ENCODE peak calls at places on chromosomes 11 and 22, in four cellular contexts. X is CD8-positive, alpha-beta T cell; S is body of pancreas; I is left ventricle myocardium inferior. O is an unnamed sample.

GRCh38 chr11:44066732-44067131 is 662 bp downstream of the ACCS start:
- DNase-seq in X (no peak), S (peak; percentile 11), I (no peak), O (no peak)

GRCh38 chr11:120532511-120533196 is 21.1 kb downstream of the GRIK4 start:
- DNase-seq in I (no peak), X (no peak), S (no peak), O (no peak)

GRCh38 chr22:19597399-19597735 is 73.2 kb upstream of the CLDN5 start:
- DNase-seq in I (no peak), X (peak; percentile 19), S (no peak), O (no peak)

GRCh38 chr22:30459206-30460052 is 12.4 kb downstream of the SEC14L3 start:
- DNase-seq in X (no peak), I (no peak), S (no peak), O (no peak)

GRCh38 chr11:69931060-69931910 is 112.1 kb upstream of the FGF3 start:
- DNase-seq in I (no peak), S (no peak), X (no peak), O (no peak)

GRCh38 chr11:75577198-75577597 is 15.1 kb downstream of the SERPINH1 start:
- DNase-seq in X (peak; percentile 45), S (peak; percentile 74), I (no peak), O (peak; percentile 59)

GRCh38 chr22:32660292-32660691 is 141.2 kb upstream of the TIMP3 start:
- DNase-seq in X (peak; percentile 34), S (peak; percentile 73), I (peak; percentile 70), O (peak; percentile 76)

GRCh38 chr22:31148953-31149627 is 8.8 kb upstream of the PLA2G3 start:
- DNase-seq in S (peak; percentile 84), I (peak; percentile 66), X (no peak), O (no peak)

GRCh38 chr11:128206476-128206875 is 380.9 kb downstream of the ETS1 start:
- DNase-seq in S (no peak), X (no peak), I (no peak), O (no peak)

GRCh38 chr22:22523494-22523893 is 3.4 kb upstream of the ZNF280A start:
- DNase-seq in X (no peak), I (no peak), S (no peak), O (no peak)

GRCh38 chr11:31680770-31681169 is 130.4 kb downstream of the PAX6 start:
- DNase-seq in I (no peak), X (no peak), S (no peak), O (no peak)

GRCh38 chr11:5992604-5993251 is 5.9 kb upstream of the OR52L1 start:
- DNase-seq in X (no peak), S (no peak), I (no peak), O (no peak)

GRCh38 chr11:76238551-76238950 is 32.2 kb upstream of the WNT11 start:
- DNase-seq in S (no peak), X (no peak), I (no peak), O (no peak)

GRCh38 chr22:49450521-49450920 is 377.2 kb downstream of the BRD1 start:
- DNase-seq in I (no peak), X (no peak), S (no peak), O (no peak)

GRCh38 chr11:45654242-45654641 is 11.2 kb downstream of the CHST1 start:
- DNase-seq in S (no peak), I (no peak), X (no peak), O (no peak)

GRCh38 chr11:122723576-122723975 is 68.1 kb downstream of the UBASH3B start:
- DNase-seq in I (no peak), X (no peak), S (no peak), O (no peak)

GRCh38 chr22:25078591-25078990 is 121.1 kb upstream of the CRYBB3 start:
- DNase-seq in S (no peak), X (no peak), I (no peak), O (no peak)

GRCh38 chr11:44874284-44874683 is 76.4 kb downstream of the TP53I11 start:
- DNase-seq in X (no peak), S (no peak), I (no peak), O (no peak)

GRCh38 chr11:12110714-12111481 is 508 bp downstream of the MICAL2 start:
- DNase-seq in X (no peak), I (peak; percentile 43), S (peak; percentile 45), O (peak; percentile 45)

GRCh38 chr11:27055065-27055682 is 14.6 kb downstream of the BBOX1 start:
- DNase-seq in X (no peak), S (no peak), I (no peak), O (no peak)

DNA sequence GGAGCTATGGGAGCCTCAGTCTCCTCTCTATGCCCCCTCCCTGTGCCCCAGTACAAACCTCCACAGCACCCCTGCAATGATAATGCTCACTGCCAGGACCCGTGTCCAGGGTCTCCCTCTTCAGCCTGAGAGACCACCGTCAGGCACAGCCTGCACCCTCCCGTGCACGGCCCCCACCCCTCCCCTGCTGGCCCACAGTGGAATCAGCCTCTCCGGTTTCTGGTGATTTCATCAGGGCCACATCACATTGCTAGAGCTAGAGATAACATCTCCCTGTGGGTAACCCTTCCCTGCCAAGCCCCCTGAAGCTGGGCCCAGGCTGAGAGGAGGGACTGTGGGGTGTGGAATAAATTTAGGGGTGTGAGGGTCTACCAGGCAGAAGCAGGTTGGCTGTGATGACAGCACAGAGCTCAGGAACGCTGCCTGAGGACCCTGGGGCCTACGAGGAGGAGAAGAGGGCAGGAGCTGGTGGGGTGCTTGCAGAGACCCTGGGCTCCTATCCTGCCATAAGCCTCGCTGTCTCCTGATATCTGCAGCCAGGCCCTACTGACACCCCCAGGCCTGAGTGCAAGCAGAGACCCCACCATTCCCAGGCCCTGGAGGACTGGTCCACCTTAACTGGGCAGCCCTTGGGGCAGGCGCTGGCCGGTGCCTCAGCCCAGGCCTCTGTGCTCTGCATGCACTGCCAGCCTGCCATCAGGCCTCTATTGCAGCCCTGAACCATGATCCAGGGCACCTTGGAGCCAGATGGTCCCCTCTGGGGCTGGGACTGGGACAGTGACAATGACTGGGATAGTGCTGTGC is at the start of gene KLHDC7B:
- DNase-seq in I (no peak), X (peak; percentile 23), S (no peak), O (no peak)
- TF ChIP-seq CTCF in I (no peak), X (no peak), S (no peak), O (no peak)

DNA sequence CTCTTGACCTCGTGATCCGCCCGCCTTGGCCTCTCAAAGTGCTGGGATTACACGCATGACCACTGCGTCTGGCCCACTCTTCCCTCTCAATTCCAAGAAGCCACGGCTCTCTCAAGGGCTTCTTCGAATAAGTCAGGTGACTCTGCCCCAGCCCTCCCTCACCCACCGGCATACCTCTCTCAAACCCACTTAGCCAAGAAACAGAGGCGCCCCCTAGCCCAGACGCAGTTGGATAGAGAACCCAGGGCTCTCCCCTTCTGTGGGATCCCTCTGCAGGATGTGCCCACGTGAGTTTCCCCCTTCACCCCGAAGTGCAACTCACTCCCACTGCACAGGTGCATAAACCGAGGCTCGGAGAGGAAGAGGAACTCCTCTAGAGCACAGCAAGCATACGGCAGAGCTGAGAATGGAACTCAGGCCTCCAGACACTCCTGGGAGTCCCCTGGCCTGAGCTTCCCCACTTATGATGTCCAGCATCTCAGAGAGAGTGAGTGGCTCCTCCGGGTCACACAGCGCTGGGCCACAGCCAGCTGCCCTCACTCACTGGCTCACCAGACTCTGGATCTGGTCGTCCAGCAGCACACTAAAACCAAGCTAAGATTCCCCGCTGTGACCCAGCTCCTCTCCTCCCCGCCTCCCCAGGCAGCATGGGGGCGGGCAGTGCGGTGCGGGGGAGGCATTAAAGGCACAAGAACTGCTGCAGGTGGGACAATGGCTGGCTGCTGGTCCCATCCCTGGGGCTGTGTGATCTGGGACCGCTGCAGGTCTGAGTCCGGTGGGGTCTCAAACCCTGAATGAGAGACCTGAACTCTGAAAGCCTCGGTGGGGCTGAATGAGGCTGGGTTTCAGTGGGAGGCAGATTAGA is 16.8 kb upstream of the RGL4 start:
- DNase-seq in X (no peak), I (no peak), S (no peak), O (no peak)
- TF ChIP-seq CTCF in X (no peak), I (no peak), S (no peak), O (no peak)

GRCh38 chr22:46573781-46574437 is 36.5 kb upstream of the CELSR1 start:
- DNase-seq in X (no peak), I (peak; percentile 13), S (no peak), O (no peak)

GRCh38 chr22:46574438-46574992 is 37.1 kb upstream of the CELSR1 start:
- DNase-seq in S (no peak), I (peak; percentile 6), X (no peak), O (peak; percentile 15)

GRCh38 chr22:46575915-46576555 is 38.6 kb upstream of the CELSR1 start:
- DNase-seq in S (no peak), X (no peak), I (peak; percentile 25), O (no peak)

GRCh38 chr22:46576556-46577351 is 39.3 kb upstream of the CELSR1 start:
- DNase-seq in S (peak; percentile 72), I (peak; percentile 69), X (peak; percentile 57), O (peak; percentile 50)

DNA sequence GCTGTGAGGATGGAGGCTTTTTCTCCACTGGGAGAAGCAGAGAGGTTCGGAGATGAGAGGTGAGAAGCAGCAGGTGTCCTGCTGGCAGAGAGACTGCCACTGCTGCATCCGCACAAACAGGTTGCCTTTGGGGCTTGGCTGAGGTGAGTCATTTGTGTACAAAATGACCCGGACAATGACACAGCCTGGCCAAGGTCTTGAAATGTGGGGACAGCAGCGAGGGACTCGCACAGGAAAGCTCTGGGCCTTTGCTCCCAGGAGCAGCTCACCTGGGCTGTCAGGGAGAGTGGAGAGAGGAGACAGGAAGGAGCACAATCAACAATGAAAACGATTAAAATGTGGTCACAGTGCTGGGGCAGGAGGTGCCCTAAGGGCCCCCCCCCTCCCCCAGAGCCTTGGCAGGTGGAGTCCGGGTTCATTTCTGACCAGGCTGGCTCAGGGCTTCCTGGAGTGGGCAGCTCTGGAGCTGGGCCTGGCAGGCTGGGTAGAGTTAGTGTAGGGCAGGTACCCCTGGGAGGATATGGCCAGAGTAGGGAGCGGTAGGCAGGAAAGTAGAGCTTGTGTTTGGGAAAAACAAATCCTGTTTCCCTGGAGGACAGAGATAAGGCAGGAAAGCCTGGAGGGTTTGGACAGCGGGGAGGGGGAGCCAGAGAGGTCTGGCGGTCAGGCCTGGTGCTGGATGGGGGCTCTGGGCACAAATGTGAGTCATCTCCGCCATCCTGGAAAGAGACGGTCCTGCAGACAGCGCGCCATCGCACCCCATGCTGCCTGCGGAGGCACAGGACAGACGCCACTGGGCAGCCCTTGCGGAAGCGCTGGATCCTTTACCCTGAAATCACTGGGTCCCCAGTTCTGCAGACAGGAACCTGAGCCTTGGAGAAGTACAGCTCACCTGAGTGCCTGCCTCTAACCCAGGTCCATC is 37.8 kb upstream of the CELSR1 start:
- DNase-seq in S (peak; percentile 80), X (no peak), I (peak; percentile 56), O (no peak)
- TF ChIP-seq CTCF in S (peak; percentile 6), X (no peak), I (no peak), O (no peak)

DNA sequence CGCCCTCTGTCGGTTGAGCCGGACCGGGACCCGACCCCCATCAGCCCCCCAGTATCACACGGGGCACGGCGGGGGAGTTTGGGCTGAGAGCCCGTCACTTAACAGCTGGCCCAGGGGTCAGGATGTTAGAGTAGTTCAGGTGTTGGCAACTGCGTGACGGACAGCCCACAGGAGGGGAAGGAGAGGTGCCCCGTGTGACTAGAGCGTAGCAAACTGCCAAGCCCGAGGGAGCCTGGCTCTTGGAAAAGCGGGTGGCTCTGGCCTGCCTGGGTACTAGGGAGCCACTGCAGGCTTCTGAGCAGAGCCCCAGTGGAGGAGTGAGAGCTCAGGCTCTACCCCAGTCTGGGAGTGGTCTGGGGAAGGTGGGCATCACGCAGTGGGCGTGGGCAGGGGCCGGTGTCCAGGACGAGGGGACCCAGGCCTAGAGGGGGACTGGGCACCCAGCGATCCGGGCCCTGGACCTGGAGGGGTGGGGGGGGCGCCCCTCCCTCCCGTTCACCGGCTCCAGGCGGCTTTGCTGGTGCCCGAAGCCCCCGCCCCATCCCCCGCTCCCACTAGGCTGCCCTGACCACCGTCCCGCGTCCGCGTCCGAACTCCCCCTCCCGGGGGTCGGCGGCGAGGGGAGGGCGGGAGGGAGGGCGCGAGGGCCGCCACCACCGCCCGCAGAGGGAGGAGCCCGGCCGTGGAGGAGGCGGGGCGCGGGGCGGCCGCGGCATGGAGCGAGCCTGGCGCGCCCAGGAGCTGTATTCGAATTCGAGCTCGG is 24.4 kb downstream of the SHANK3 start:
- DNase-seq in X (no peak), S (peak; percentile 45), I (peak; percentile 20), O (peak; percentile 31)
- TF ChIP-seq CTCF in X (no peak), S (peak; percentile 33), I (peak; percentile 59), O (peak; percentile 30)

GRCh38 chr11:39724404-39724803 is 1735.0 kb downstream of the LRRC4C start:
- DNase-seq in I (no peak), S (no peak), X (no peak), O (no peak)
- TF ChIP-seq CTCF in I (no peak), S (no peak), X (no peak), O (no peak)

O was measured in mesothelial cell of epicardium.